ENCODE peak calls at places on chromosome 7, in nine cellular contexts. W, D, N, E, V, F, K, C and T are unnamed samples.

GRCh38 chr7:143411976-143412708 is 3.5 kb upstream of the EPHA1 start:
- DNase-seq in W (no peak), D (no peak), N (no peak), E (no peak), V (no peak), F (no peak), K (no peak), C (no peak), T (no peak)

GRCh38 chr7:103447073-103447960 is 1.3 kb upstream of the SLC26A5 start:
- DNase-seq in W (peak; percentile 81), D (peak; percentile 55), N (peak; percentile 75), E (no peak), V (peak; percentile 46), F (no peak), K (no peak), C (no peak), T (peak; percentile 1)

GRCh38 chr7:46003161-46003560 is 82.1 kb upstream of the IGFBP3 start:
- DNase-seq in W (no peak), D (no peak), N (no peak), E (no peak), V (no peak), F (no peak), K (no peak), C (no peak), T (no peak)

GRCh38 chr7:137990251-137990901 is 11.5 kb downstream of the CREB3L2 start:
- DNase-seq in W (no peak), D (no peak), N (no peak), E (no peak), V (no peak), F (no peak), K (no peak), C (no peak), T (no peak)

GRCh38 chr7:149369497-149369896 is 91.4 kb downstream of the ZNF777 start:
- DNase-seq in W (no peak), D (no peak), N (no peak), E (no peak), V (no peak), F (no peak), K (no peak), C (no peak), T (no peak)

GRCh38 chr7:126699707-126700106 is 553.0 kb downstream of the GRM8 start:
- DNase-seq in W (no peak), D (no peak), N (peak; percentile 22), E (no peak), V (no peak), F (no peak), K (no peak), C (no peak), T (no peak)

GRCh38 chr7:12257582-12257981 is 46.5 kb downstream of the TMEM106B start:
- DNase-seq in W (no peak), D (no peak), N (no peak), E (no peak), V (no peak), F (no peak), K (no peak), C (no peak), T (peak; percentile 37)

GRCh38 chr7:92766461-92767003 is 69.8 kb downstream of the CDK6 start:
- DNase-seq in W (no peak), D (no peak), N (no peak), E (no peak), V (no peak), F (no peak), K (no peak), C (no peak), T (no peak)

GRCh38 chr7:129665013-129665401 is 53.5 kb downstream of the NRF1 start:
- DNase-seq in W (peak; percentile 35), D (no peak), N (peak; percentile 65), E (no peak), V (peak; percentile 92), F (peak; percentile 20), K (no peak), C (no peak), T (peak; percentile 98)

GRCh38 chr7:1193593-1194424 is 33.8 kb upstream of the ZFAND2A start:
- DNase-seq in W (peak; percentile 81), D (peak; percentile 27), N (peak; percentile 81), E (peak; percentile 86), V (no peak), F (no peak), K (peak; percentile 58), C (no peak), T (no peak)

GRCh38 chr7:149873968-149874643 is at the start of gene ATP6V0E2:
- DNase-seq in W (no peak), D (no peak), N (no peak), E (no peak), V (no peak), F (no peak), K (no peak), C (no peak), T (no peak)

GRCh38 chr7:8303904-8304528 is 42.0 kb upstream of the ICA1 start:
- DNase-seq in W (no peak), D (no peak), N (no peak), E (no peak), V (peak; percentile 33), F (no peak), K (no peak), C (no peak), T (no peak)

DNA sequence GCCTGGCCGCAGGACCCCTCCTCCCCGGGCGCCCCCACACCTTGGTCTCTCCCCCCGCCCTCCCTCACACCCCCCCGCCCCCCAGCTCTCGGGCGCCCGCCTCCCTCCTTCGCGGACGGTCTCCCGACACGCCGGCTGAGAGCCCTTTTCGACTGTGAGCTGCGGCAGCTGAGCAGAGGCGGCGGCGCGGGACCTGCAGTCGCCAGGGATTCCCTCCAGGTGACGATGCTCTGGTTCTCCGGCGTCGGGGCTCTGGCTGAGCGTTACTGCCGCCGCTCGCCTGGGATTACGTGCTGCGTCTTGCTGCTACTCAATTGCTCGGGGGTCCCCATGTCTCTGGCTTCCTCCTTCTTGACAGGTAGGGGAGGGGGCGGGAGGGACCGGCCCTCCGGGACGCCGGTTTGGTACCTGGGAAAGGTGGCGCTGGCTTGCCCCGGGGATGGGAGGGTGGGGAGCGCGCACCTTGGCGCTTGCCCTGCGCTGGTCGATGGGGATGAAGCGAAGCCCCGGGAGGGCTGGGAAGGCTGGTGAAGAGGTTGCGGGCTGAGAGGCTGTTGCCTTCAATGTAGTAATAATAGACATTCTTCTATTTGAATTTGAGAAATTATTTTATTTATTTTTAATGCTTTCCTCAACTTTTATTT is at the start of gene BMPER:
- DNase-seq in W (peak; percentile 89), D (no peak), N (peak; percentile 59), E (peak; percentile 83), V (no peak), F (no peak), K (peak; percentile 18), C (no peak), T (no peak)
- H3K27me3 ChIP-seq in W (peaks cover 71% of the 10 kb centered on the region), D (peaks cover 16% of the 10 kb centered on the region), N (peaks cover 5% of the 10 kb centered on the region), E (no peaks in the 10 kb centered on the region), V (peaks cover 66% of the 10 kb centered on the region), F (no peaks in the 10 kb centered on the region), K (peaks cover 85% of the 10 kb centered on the region), C (no peaks in the 10 kb centered on the region), T (peaks cover 22% of the 10 kb centered on the region)

GRCh38 chr7:106870983-106871410 is 5.9 kb downstream of the PIK3CG start:
- DNase-seq in W (no peak), D (no peak), N (no peak), E (no peak), V (no peak), F (no peak), K (no peak), C (no peak), T (no peak)

GRCh38 chr7:106868364-106868763 is 3.3 kb downstream of the PIK3CG start:
- DNase-seq in W (no peak), D (no peak), N (no peak), E (no peak), V (no peak), F (no peak), K (no peak), C (no peak), T (no peak)

GRCh38 chr7:106871793-106872571 is 6.9 kb downstream of the PIK3CG start:
- DNase-seq in W (no peak), D (no peak), N (no peak), E (no peak), V (no peak), F (no peak), K (no peak), C (no peak), T (no peak)

GRCh38 chr7:106869954-106870353 is 4.9 kb downstream of the PIK3CG start:
- DNase-seq in W (no peak), D (no peak), N (no peak), E (no peak), V (no peak), F (no peak), K (no peak), C (no peak), T (no peak)

GRCh38 chr7:106870528-106870927 is 5.4 kb downstream of the PIK3CG start:
- DNase-seq in W (no peak), D (no peak), N (no peak), E (no peak), V (no peak), F (no peak), K (no peak), C (no peak), T (no peak)
- H3K36me3 ChIP-seq in W (no peaks in the 10 kb centered on the region), D (no peaks in the 10 kb centered on the region), N (peaks cover 19% of the 10 kb centered on the region), E (no peaks in the 10 kb centered on the region), V (no peaks in the 10 kb centered on the region), F (no peaks in the 10 kb centered on the region), K (no peaks in the 10 kb centered on the region), C (peaks cover 11% of the 10 kb centered on the region), T (no peaks in the 10 kb centered on the region)

DNA sequence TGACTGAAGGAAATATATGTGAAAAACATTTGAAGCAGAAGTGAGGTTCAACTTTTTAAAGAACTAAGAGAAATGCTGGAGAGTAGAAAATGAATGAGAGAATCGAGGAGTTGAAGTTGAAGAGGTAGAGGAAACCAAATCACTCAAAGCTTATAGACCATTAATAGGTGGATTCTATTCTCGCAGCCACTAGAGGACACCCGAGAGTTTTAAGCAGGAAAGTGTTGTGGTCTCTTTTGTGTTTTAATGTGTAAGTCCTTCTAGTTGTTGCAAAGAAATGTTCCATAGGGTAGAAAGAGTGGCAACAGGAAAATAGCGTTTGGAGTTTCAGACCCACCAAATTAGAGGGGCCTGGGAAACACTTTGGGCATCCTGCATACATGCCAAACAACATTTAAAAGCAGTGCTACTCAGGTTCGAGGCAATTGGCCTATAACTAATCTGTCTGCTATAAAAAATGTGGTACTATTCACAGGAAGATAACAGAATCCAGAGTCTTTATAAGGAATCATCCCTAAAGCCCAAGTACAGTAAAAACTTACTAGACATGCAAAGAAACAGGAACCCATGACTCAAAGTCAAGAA is 75.3 kb upstream of the TAS2R16 start:
- DNase-seq in W (peak; percentile 38), D (no peak), N (no peak), E (no peak), V (peak; percentile 18), F (no peak), K (no peak), C (no peak), T (no peak)
- H3K27me3 ChIP-seq in W (no peaks in the 10 kb centered on the region), D (no peaks in the 10 kb centered on the region), N (no peaks in the 10 kb centered on the region), E (no peaks in the 10 kb centered on the region), V (no peaks in the 10 kb centered on the region), F (no peaks in the 10 kb centered on the region), K (no peaks in the 10 kb centered on the region), C (no peaks in the 10 kb centered on the region), T (no peaks in the 10 kb centered on the region)

DNA sequence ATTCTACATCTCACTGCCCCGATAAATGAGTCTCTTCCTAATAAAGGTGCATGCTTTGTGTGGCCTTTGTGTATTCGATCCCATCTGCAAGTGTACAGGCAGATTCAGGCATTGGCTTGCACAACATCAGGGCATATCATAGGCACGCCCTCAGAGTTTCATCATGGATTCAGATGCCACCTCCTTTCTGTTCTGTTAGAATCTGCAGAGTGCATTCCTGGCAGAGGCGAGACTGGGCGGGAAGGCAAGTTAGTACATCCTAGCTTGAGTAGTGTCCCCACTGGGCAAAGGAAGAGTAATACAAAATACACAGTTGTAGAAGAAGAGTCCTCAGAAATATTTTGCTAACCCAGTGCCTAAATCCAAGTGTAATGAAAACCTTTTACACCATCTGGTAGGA is 346.5 kb upstream of the GALNT17 start:
- DNase-seq in W (no peak), D (no peak), N (no peak), E (no peak), V (no peak), F (no peak), K (no peak), C (no peak), T (no peak)
- H3K36me3 ChIP-seq in W (peaks cover 33% of the 10 kb centered on the region), D (peaks cover 56% of the 10 kb centered on the region), N (peaks cover 10% of the 10 kb centered on the region), E (peaks cover 3% of the 10 kb centered on the region), V (no peaks in the 10 kb centered on the region), F (peaks cover 13% of the 10 kb centered on the region), K (peaks cover 82% of the 10 kb centered on the region), C (peaks cover 100% of the 10 kb centered on the region), T (peaks cover 3% of the 10 kb centered on the region)